ENCODE peak calls at places on chromosomes 4 and X, in ten cellular contexts. G, S, A, F, B, T, H, J, C and I are unnamed samples.

GRCh38 chr4:85474818-85475630 is at the start of gene ARHGAP24:
- DNase-seq in G (peak), S (peak), A (no peak), F (no peak), B (peak), T (peak), H (no peak), J (peak), C (peak), I (peak)

GRCh38 chr4:102610007-102610406 is 108.8 kb downstream of the NFKB1 start:
- DNase-seq in G (no peak), S (no peak), A (no peak), F (no peak), B (peak), T (no peak), H (no peak), J (peak), C (no peak), I (no peak)

GRCh38 chr4:134324179-134324578 is 122.6 kb upstream of the PABPC4L start:
- DNase-seq in G (no peak), S (no peak), A (no peak), F (no peak), B (no peak), T (no peak), H (no peak), J (no peak), C (no peak), I (no peak)

GRCh38 chrX:133120406-133120805 is 23.5 kb upstream of the USP26 start:
- DNase-seq in G (no peak), S (no peak), A (no peak), F (no peak), B (no peak), T (no peak), H (no peak), J (no peak), C (no peak), I (no peak)

GRCh38 chrX:46582964-46583363 is 9.4 kb downstream of the CHST7 start:
- DNase-seq in G (no peak), S (no peak), A (no peak), F (no peak), B (no peak), T (no peak), H (no peak), J (peak), C (no peak), I (no peak)

GRCh38 chr4:24922416-24922815 is 9.6 kb upstream of the CCDC149 start:
- DNase-seq in G (no peak), S (no peak), A (no peak), F (no peak), B (no peak), T (no peak), H (no peak), J (no peak), C (no peak), I (no peak)

GRCh38 chr4:101678180-101678579 is 112.3 kb upstream of the BANK1 start:
- DNase-seq in G (no peak), S (no peak), A (no peak), F (no peak), B (no peak), T (no peak), H (no peak), J (no peak), C (no peak), I (no peak)

GRCh38 chrX:1207496-1208025 is 4.9 kb downstream of the CRLF2 start:
- DNase-seq in G (no peak), S (no peak), A (no peak), F (no peak), B (no peak), T (no peak), H (no peak), J (no peak), C (no peak), I (no peak)

GRCh38 chr4:55397024-55397520 is 1.3 kb downstream of the TMEM165 start:
- DNase-seq in G (peak), S (no peak), A (no peak), F (no peak), B (peak), T (no peak), H (no peak), J (no peak), C (no peak), I (peak)

GRCh38 chrX:68867458-68868166 is 38.8 kb downstream of the EFNB1 start:
- DNase-seq in G (no peak), S (no peak), A (no peak), F (no peak), B (no peak), T (peak), H (no peak), J (peak), C (no peak), I (no peak)

GRCh38 chr4:1843852-1844251 is 12.1 kb downstream of the LETM1 start:
- DNase-seq in G (peak), S (no peak), A (no peak), F (no peak), B (no peak), T (peak), H (no peak), J (peak), C (no peak), I (no peak)

GRCh38 chrX:143306991-143307965 is 210.0 kb downstream of the SPANXN3 start:
- DNase-seq in G (no peak), S (peak), A (no peak), F (no peak), B (no peak), T (no peak), H (no peak), J (no peak), C (no peak), I (peak)

GRCh38 chr4:112266823-112267222 is 18.9 kb downstream of the TIFA start:
- DNase-seq in G (no peak), S (no peak), A (no peak), F (no peak), B (peak), T (no peak), H (no peak), J (peak), C (no peak), I (no peak)

GRCh38 chr4:6840062-6840976 is 57.8 kb downstream of the KIAA0232 start:
- DNase-seq in G (peak), S (no peak), A (no peak), F (no peak), B (no peak), T (no peak), H (no peak), J (no peak), C (no peak), I (no peak)

GRCh38 chr4:141102367-141102766 is 30.9 kb downstream of the RNF150 start:
- DNase-seq in G (no peak), S (no peak), A (no peak), F (no peak), B (no peak), T (no peak), H (no peak), J (no peak), C (no peak), I (no peak)

GRCh38 chrX:119541188-119541587 is 24.0 kb downstream of the STEEP1 start:
- DNase-seq in G (no peak), S (no peak), A (no peak), F (no peak), B (no peak), T (no peak), H (no peak), J (no peak), C (no peak), I (no peak)